ENCODE peak calls at places on chromosome 11, in five cellular contexts. S is fibroblast of lung, J is GM23248, P is HCT116, Y is A673. F is an unnamed sample.

GRCh38 chr11:117219995-117220394 is 11.9 kb downstream of the PCSK7 start:
- DNase-seq in Y (no peak), S (no peak), P (no peak), J (no peak), F (no peak)

GRCh38 chr11:7572001-7572712 is 58.4 kb downstream of the PPFIBP2 start:
- DNase-seq in J (peak), S (no peak), P (no peak), Y (peak), F (no peak)

GRCh38 chr11:64810891-64811272 is 531 bp upstream of the MEN1 start:
- DNase-seq in P (no peak), J (no peak), Y (no peak), S (no peak), F (no peak)

GRCh38 chr11:61756452-61757212 is 4.2 kb downstream of the MYRF start:
- DNase-seq in S (peak), Y (peak), J (no peak), P (peak), F (peak)

GRCh38 chr11:17652556-17652955 is 66.8 kb upstream of the MYOD1 start:
- DNase-seq in Y (no peak), J (no peak), P (no peak), S (no peak), F (no peak)

GRCh38 chr11:2137202-2138071 is 1.8 kb downstream of the IGF2 start:
- DNase-seq in J (peak), Y (no peak), S (peak), P (peak), F (peak)

GRCh38 chr11:23727821-23728220 is 769.0 kb upstream of the LUZP2 start:
- DNase-seq in Y (peak), P (no peak), J (peak), S (peak), F (peak)

GRCh38 chr11:84396521-84396920 is 1110.4 kb upstream of the CCDC90B start:
- DNase-seq in J (peak), Y (no peak), S (peak), P (no peak), F (peak)

GRCh38 chr11:1838077-1838425 is 730 bp upstream of the TNNI2 start:
- DNase-seq in Y (no peak), S (no peak), P (no peak), J (no peak), F (no peak)

GRCh38 chr11:117837791-117838190 is 13.2 kb upstream of the FXYD2 start:
- DNase-seq in P (no peak), J (no peak), S (no peak), Y (no peak), F (no peak)

GRCh38 chr11:93526691-93527583 is 16.3 kb downstream of the SMCO4 start:
- DNase-seq in Y (no peak), P (no peak), S (no peak), J (no peak), F (no peak)

GRCh38 chr11:75323609-75324008 is 27.9 kb downstream of the ARRB1 start:
- DNase-seq in J (no peak), S (no peak), P (no peak), Y (no peak), F (no peak)

GRCh38 chr11:47714554-47715081 is 551 bp downstream of the AGBL2 start:
- DNase-seq in S (peak), P (no peak), Y (peak), J (peak), F (no peak)

GRCh38 chr11:77003954-77004353 is 30.2 kb upstream of the B3GNT6 start:
- DNase-seq in S (no peak), Y (no peak), J (peak), P (no peak), F (no peak)

GRCh38 chr11:96524475-96524874 is 134.7 kb downstream of the JRKL start:
- DNase-seq in S (no peak), J (peak), P (no peak), Y (no peak), F (no peak)

GRCh38 chr11:2667940-2668339 is 31.9 kb downstream of the KCNQ1OT1 start:
- DNase-seq in J (no peak), S (no peak), P (no peak), Y (no peak), F (no peak)

GRCh38 chr11:125088576-125089455 is 22.6 kb downstream of the TMEM218 start:
- DNase-seq in J (no peak), P (no peak), S (no peak), Y (no peak), F (no peak)

GRCh38 chr11:114618139-114618538 is 22.6 kb upstream of the NXPE4 start:
- DNase-seq in S (no peak), J (no peak), P (no peak), Y (no peak), F (no peak)

GRCh38 chr11:124623861-124624525 is 1.3 kb downstream of the TBRG1 start:
- DNase-seq in J (peak), P (no peak), S (peak), Y (no peak), F (peak)

GRCh38 chr11:110710520-110711381 is 1.5 kb downstream of the ARHGAP20 start:
- DNase-seq in J (peak), Y (peak), S (peak), P (no peak), F (peak)

GRCh38 chr11:126992065-126992803 is 8.3 kb downstream of the KIRREL3 start:
- DNase-seq in S (peak), P (no peak), J (peak), Y (no peak), F (peak)

GRCh38 chr11:20134991-20135736 is 25.1 kb downstream of the DBX1 start:
- DNase-seq in S (no peak), P (no peak), Y (no peak), J (peak), F (no peak)

GRCh38 chr11:20132667-20133039 is 27.6 kb downstream of the DBX1 start:
- DNase-seq in P (no peak), J (no peak), S (no peak), Y (no peak), F (no peak)

GRCh38 chr11:20127671-20128527 is 32.4 kb downstream of the DBX1 start:
- DNase-seq in S (peak), J (peak), Y (peak), P (peak), F (peak)

GRCh38 chr11:20126724-20127123 is 33.6 kb downstream of the DBX1 start:
- DNase-seq in J (no peak), P (no peak), Y (no peak), S (peak), F (peak)

GRCh38 chr11:20131744-20132666 is 28.3 kb downstream of the DBX1 start:
- DNase-seq in P (no peak), Y (peak), J (peak), S (peak), F (peak)
- TF ChIP-seq EZH2 in P (no peak), Y (no peak), J (no peak), S (no peak), F (no peak)

GRCh38 chr11:640021-640706 is 3.1 kb downstream of the DRD4 start:
- DNase-seq in P (no peak), S (no peak), J (no peak), Y (no peak), F (no peak)

GRCh38 chr11:638616-639323 is 1.7 kb downstream of the DRD4 start:
- DNase-seq in J (peak), P (no peak), Y (peak), S (peak), F (no peak)

GRCh38 chr11:637333-637592 is 194 bp downstream of the DRD4 start:
- DNase-seq in Y (no peak), P (no peak), S (no peak), J (no peak), F (no peak)

GRCh38 chr11:637593-638507 is 781 bp downstream of the DRD4 start:
- DNase-seq in J (no peak), S (no peak), Y (peak), P (no peak), F (no peak)

DNA sequence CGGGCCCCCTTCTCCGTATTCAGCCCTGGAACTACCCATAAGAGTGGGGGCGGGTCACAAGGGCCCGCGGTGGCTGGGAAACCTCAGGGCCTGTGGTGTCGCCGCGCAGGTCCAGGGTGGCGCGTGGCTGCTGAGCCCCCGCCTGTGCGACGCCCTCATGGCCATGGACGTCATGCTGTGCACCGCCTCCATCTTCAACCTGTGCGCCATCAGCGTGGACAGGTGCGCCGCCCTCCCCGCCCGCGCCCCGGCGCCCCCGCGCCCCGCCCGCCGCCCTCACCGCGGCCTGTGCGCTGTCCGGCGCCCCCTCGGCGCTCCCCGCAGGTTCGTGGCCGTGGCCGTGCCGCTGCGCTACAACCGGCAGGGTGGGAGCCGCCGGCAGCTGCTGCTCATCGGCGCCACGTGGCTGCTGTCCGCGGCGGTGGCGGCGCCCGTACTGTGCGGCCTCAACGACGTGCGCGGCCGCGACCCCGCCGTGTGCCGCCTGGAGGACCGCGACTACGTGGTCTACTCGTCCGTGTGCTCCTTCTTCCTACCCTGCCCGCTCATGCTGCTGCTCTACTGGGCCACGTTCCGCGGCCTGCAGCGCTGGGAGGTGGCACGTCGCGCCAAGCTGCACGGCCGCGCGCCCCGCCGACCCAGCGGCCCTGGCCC is 2.4 kb downstream of the DRD4 start:
- DNase-seq in J (peak), S (no peak), P (no peak), Y (peak), F (no peak)
- TF ChIP-seq EZH2 in J (no peak), S (no peak), P (no peak), Y (no peak), F (peak)

GRCh38 chr11:27470166-27470565 is 2.4 kb downstream of the LGR4 start:
- DNase-seq in S (no peak), P (no peak), J (peak), Y (no peak), F (no peak)

GRCh38 chr11:27471588-27472397 is 797 bp downstream of the LGR4 start:
- DNase-seq in Y (peak), S (no peak), P (no peak), J (peak), F (no peak)

GRCh38 chr11:27473017-27473406 is 422 bp upstream of the LGR4 start:
- DNase-seq in P (no peak), S (no peak), J (peak), Y (no peak), F (no peak)

GRCh38 chr11:27471067-27471587 is 1.5 kb downstream of the LGR4 start:
- DNase-seq in P (no peak), J (peak), Y (no peak), S (no peak), F (no peak)

GRCh38 chr11:27472398-27473016 is at the start of gene LGR4:
- DNase-seq in S (peak), J (peak), P (peak), Y (peak), F (peak)
- TF ChIP-seq EZH2 in S (no peak), J (no peak), P (no peak), Y (no peak), F (no peak)

GRCh38 chr11:27718853-27719574 is 18.8 kb upstream of the BDNF start:
- DNase-seq in P (no peak), S (peak), J (peak), Y (no peak), F (no peak)
- TF ChIP-seq EZH2 in P (no peak), S (peak), J (no peak), Y (peak), F (no peak)

GRCh38 chr11:66371627-66372415 is at the start of gene SLC29A2:
- DNase-seq in J (peak), Y (peak), P (peak), S (no peak), F (no peak)
- TF ChIP-seq EZH2 in J (no peak), Y (no peak), P (no peak), S (no peak), F (peak)

GRCh38 chr11:101583180-101584128 is at the start of gene TRPC6:
- DNase-seq in Y (peak), J (peak), S (peak), P (no peak), F (peak)
- TF ChIP-seq EZH2 in Y (no peak), J (no peak), S (no peak), P (no peak), F (no peak)